ENCODE peak calls at places on chromosomes 5 and 9, in four cellular contexts. S is HL-60, M is GM12878, W is K562. G is an unnamed sample.

GRCh38 chr5:40277161-40277906 is 402.4 kb upstream of the PTGER4 start:
- DNase-seq in S (no peak), M (peak), W (no peak), G (no peak)

GRCh38 chr5:121029536-121030245 is 565.6 kb downstream of the PRR16 start:
- DNase-seq in S (no peak), M (no peak), W (no peak), G (no peak)

GRCh38 chr5:55345327-55345726 is 37.5 kb downstream of the MTREX start:
- DNase-seq in W (no peak), M (no peak), S (no peak), G (no peak)

GRCh38 chr5:1962619-1963355 is 80.1 kb upstream of the IRX4 start:
- DNase-seq in M (no peak), S (no peak), W (no peak), G (no peak)

GRCh38 chr5:79702606-79703380 is 13.2 kb downstream of the CMYA5 start:
- DNase-seq in S (peak), M (no peak), W (peak), G (no peak)

GRCh38 chr5:76583163-76584047 is 39.8 kb downstream of the F2RL2 start:
- DNase-seq in S (no peak), M (no peak), W (peak), G (no peak)

GRCh38 chr9:133927041-133927440 is 65.1 kb downstream of the VAV2 start:
- DNase-seq in W (no peak), S (no peak), M (peak), G (no peak)

GRCh38 chr9:4167040-4167671 is 132.7 kb downstream of the GLIS3 start:
- DNase-seq in M (no peak), W (no peak), S (no peak), G (no peak)

GRCh38 chr9:121673576-121673975 is 22.1 kb downstream of the DAB2IP start:
- DNase-seq in W (no peak), M (no peak), S (no peak), G (no peak)

GRCh38 chr9:127723450-127723849 is 7.6 kb downstream of the TTC16 start:
- DNase-seq in S (no peak), W (no peak), M (no peak), G (no peak)

GRCh38 chr9:126550891-126551351 is 62.8 kb upstream of the LMX1B start:
- DNase-seq in S (no peak), W (no peak), M (no peak), G (no peak)

GRCh38 chr5:56625577-56625976 is 189.8 kb upstream of the MAP3K1 start:
- DNase-seq in S (no peak), W (no peak), M (no peak), G (no peak)

GRCh38 chr5:151298063-151298462 is 5.5 kb downstream of the SLC36A3 start:
- DNase-seq in W (peak), M (peak), S (peak), G (peak)

GRCh38 chr5:151221574-151221973 is 2.3 kb downstream of the CCDC69 start:
- DNase-seq in W (no peak), M (no peak), S (no peak), G (no peak)

GRCh38 chr5:89769975-89770374 is 639.6 kb downstream of the CETN3 start:
- DNase-seq in W (no peak), M (no peak), S (no peak), G (no peak)

GRCh38 chr5:24905123-24905522 is 260.3 kb upstream of the CDH10 start:
- DNase-seq in M (no peak), W (no peak), S (peak), G (no peak)

GRCh38 chr9:128719919-128720605 is 3.9 kb downstream of the ZDHHC12 start:
- DNase-seq in S (no peak), M (no peak), W (no peak), G (no peak)

GRCh38 chr9:135035781-135036760 is 51.4 kb upstream of the OLFM1 start:
- DNase-seq in W (no peak), S (no peak), M (no peak), G (no peak)

GRCh38 chr5:164301708-164302107 is 796.3 kb downstream of the MAT2B start:
- DNase-seq in S (no peak), M (no peak), W (no peak), G (no peak)

GRCh38 chr9:93209097-93209496 is 25.2 kb downstream of the WNK2 start:
- DNase-seq in W (no peak), M (no peak), S (no peak), G (no peak)

GRCh38 chr5:160649304-160649703 is 202.7 kb downstream of the ATP10B start:
- DNase-seq in S (peak), W (no peak), M (no peak), G (no peak)

DNA sequence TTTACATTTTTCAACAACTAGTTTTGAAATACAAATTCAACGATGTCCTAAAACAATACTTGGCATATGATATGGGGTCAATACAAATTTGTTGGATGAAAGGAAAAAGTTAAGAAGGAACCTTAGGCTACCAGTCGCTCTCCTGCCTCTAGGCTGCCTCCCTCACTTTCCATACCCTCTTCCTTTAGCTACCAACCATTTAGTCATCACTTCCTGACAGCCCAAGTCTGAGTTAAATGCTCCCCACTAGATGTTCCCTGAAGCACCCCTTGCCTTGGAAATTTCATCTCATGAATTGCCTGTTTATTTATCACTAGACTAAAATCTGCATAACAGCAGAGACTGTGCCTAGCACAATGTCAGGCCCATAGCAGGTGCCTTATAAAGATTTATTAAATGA is 2.7 kb upstream of the LARS1 start:
- DNase-seq in S (no peak), W (no peak), M (no peak), G (no peak)
- TF ChIP-seq SPI1 in S (no peak), W (no peak), M (no peak), G (no peak)

GRCh38 chr5:123133438-123134100 is 44.5 kb downstream of the PRDM6 start:
- DNase-seq in W (no peak), S (no peak), M (no peak), G (no peak)

GRCh38 chr5:123131805-123132204 is 42.8 kb downstream of the PRDM6 start:
- DNase-seq in S (no peak), W (no peak), M (no peak), G (no peak)

GRCh38 chr5:123134653-123135181 is 45.7 kb downstream of the PRDM6 start:
- DNase-seq in S (no peak), M (no peak), W (no peak), G (no peak)

GRCh38 chr5:123129811-123130210 is 40.8 kb downstream of the PRDM6 start:
- DNase-seq in S (no peak), M (no peak), W (no peak), G (no peak)

DNA sequence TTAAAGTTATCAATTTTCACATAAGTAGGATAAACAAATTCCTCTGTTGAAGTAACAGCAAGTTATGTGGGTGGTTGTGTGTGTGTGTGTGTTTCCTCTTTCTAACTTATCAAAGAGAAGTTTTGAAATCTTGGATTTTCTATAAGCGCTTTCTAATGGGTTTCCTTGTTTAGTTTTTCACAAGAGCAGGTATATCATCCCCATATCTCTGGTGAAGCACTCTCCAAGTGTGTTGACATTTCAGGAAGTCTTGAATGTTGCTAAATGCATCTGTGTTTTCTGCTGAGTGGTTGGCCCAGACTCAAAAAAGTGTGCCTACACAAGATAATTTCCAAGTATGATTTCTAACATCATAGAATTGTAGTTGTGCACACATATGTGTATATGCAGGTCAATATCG is 43.3 kb downstream of the PRDM6 start:
- DNase-seq in S (no peak), M (no peak), W (no peak), G (no peak)
- TF ChIP-seq SPI1 in S (no peak), M (no peak), W (no peak), G (no peak)

GRCh38 chr5:128681096-128681495 is 143.1 kb upstream of the FBN2 start:
- DNase-seq in M (no peak), S (peak), W (no peak), G (no peak)
- TF ChIP-seq SPI1 in M (no peak), S (no peak), W (no peak), G (no peak)

DNA sequence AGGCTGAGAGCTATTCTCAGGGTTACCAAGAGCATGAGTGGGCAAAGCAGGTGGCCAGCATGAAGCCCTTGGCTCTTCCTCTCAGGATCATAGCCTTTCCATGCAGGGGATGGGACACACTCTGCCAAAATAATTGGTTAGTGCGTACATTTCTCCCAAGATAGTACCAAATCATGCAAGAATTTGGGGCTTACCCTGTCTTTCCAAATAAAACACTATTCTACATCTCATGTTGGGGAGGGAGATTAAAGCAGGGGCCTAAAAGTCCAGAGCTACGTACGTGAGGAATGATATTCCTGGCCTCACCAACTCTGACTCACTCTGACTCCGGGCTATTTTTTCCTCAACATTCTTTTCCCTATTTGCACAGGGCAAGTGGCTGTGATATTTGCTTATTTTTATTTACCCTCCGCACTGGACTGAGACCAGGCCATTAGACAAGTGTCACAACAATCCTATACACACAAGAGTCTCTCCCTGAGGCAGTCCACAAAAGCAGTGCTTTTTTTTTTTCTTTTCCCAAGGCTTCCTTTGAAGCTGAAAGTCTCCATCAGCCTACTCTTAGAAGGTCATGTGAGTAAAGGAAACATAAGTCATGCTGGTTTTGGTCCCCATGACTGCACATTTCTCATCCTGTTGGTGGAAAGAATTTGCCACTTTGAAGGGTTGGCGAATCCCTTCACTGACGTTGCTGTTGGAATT is 40.1 kb downstream of the TMEM252 start:
- DNase-seq in W (no peak), S (no peak), M (no peak), G (no peak)
- TF ChIP-seq SPI1 in W (no peak), S (no peak), M (no peak), G (no peak)

DNA sequence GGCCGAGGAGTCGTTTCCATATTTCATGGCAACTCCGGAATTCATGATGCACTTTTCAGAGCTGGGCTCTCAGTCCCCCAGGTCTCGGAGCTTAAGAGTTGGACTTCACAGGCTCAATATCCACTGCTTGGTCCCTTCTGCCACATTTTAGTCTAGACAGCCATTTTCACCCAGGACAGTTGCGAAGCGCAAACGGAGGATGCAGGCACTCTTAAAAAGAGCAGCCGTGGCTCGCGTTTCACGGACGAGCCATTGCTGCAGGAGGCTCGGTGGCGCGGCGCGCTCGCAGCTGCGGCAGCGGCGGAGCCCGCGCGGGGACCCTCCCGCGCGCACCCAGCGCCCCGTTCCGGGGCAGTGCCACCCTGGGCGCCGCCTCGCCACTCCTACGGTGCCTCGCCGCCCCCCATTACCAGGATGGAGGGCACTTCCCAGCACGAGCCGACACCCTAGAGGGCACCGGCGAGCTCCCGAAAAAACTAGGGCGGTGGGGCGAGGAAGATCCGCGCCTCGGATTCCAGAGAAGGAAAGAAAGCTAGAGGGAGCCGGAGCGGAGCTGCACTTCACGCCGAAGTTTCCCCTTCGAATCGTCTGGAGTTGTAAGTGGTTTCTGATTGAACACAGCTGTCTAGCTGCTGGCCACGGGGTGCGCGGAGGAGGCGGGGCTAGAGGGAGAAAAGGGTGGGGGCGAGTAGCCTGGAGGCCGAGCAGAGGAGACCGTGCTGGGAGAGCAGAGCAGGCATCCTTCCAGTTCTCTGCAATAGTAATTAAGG is 140.3 kb downstream of the TSSK1B start:
- DNase-seq in W (peak), S (peak), M (no peak), G (peak)
- TF ChIP-seq SPI1 in W (no peak), S (no peak), M (no peak), G (no peak)

DNA sequence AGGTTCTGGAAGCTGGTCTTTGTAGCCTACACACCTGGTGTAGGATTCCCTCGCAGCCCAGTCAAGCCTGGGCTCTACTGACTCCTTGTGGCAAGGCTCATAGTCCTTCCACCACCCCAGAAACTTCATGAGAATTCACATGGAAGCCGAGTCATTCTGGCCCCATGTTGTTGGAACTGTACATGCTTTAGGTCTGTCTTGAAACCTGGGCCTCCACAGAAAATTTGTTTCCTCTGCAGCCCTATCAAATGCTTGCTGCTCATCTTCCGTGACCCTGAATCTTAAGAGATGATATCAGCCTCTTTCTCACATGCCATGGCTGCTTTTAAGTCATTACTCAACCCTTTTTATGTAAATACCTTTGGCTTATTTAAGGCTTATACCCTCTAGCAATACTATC is 113.4 kb upstream of the GRHPR start:
- DNase-seq in W (peak), S (no peak), M (no peak), G (peak)
- TF ChIP-seq SPI1 in W (no peak), S (no peak), M (no peak), G (no peak)

DNA sequence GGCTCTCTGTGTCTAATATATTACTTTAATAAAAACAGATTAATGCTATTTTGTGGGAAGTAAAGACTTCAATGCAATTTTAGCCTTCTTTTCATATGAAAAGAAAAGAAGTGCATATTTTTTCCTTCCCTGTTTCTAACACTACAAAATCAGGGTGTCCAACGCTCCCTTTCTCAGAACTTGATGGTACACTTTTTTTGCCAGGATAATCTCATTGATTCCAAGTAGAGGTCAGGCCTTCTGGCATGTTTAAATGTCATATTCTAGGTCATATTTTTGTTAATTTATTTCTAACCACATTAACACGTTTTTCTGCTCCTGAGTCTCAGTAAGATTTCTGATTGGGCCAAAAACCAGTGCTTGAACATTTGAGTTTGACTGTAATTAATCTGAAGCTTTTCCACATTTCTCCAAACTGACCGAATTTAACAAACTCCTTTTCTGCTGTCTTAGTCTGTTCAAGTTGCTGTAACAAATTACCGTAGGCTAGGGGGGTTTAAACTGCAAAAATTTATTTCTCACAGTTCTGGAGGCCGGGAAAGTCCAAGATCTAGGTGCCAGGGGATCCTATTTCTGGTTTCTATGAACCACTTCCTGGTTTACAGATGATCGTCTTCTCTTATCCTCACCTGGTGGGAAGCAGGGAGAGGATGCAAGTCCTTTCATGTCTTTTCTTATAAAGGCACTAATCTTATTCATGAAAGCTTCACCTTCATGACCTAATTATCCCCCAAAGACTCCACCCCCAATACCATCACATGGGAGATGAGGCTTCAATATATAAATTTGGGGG is 63.2 kb upstream of the ELL2 start:
- DNase-seq in S (no peak), M (no peak), W (no peak), G (no peak)
- TF ChIP-seq SPI1 in S (no peak), M (no peak), W (no peak), G (no peak)

GRCh38 chr5:172770675-172771438 is at the start of gene DUSP1:
- DNase-seq in M (no peak), W (peak), S (peak), G (peak)

GRCh38 chr5:172773481-172774469 is 2.8 kb upstream of the DUSP1 start:
- DNase-seq in M (no peak), S (no peak), W (no peak), G (no peak)

GRCh38 chr5:172771439-172772111 is 580 bp upstream of the DUSP1 start:
- DNase-seq in M (no peak), S (no peak), W (peak), G (no peak)

GRCh38 chr5:172770374-172770674 is 671 bp downstream of the DUSP1 start:
- DNase-seq in M (no peak), S (no peak), W (no peak), G (peak)

DNA sequence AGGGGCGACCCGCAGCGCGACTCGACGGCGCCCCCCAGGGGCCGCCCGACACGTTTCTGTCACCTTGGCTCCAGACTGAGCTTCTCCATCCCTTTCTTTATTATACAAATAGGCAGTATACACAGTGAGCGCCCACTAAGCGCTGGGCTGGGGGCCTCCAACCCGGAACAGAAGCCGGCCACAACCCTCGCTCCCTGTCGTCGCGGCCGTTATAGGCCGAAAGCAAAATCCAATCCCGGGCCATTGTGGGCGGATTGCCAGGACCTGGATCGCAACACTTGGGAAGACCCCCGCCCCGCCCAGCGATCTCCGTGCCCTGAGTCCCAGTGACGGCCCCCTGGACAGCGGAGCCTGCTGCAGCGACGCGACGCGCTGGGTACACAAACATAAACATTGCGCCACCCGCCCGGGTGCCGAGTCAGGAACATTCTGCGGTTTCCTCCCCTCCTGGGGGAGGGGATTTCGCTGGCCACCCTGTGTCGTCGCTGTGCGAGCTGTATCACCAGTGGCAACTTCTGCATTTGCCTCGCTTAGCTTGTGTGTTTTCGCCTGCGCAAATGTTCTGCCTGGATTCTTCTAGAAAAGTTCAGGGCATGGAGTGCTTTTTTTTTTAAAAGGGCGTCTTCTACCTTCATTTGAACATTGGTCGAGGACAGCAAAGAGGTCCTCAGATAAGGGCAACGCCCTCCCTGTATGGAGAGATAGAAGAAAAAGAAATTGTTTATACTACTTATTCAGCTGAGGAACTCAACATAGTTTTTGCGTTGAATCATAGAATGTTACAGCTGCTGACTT is 1.3 kb upstream of the DUSP1 start:
- DNase-seq in W (peak), M (no peak), S (peak), G (peak)
- TF ChIP-seq SPI1 in W (peak), M (peak), S (peak), G (no peak)

DNA sequence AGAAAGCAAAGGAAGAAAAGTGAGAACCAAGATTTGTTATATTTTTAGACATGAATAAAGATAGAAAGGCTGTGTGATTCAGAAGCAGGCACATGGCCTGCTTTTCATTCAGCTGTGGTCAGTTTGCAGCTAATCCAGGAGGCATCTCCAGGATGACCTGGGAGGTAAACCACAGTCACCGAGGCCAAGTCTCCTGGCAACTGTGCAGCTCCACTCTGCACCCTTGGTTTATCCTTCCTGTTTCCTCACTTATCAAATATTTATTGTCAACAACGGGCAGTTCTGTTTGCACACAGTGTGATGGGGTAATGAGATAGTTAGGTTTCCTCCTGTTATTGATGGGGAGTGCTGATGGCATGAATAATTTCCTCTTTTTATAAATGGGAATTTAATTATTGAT is 243.0 kb downstream of the PSAT1 start:
- DNase-seq in M (no peak), W (no peak), S (no peak), G (no peak)
- TF ChIP-seq SPI1 in M (no peak), W (no peak), S (no peak), G (no peak)